ENCODE peak calls at places on chromosomes 12 and 14, in six cellular contexts. A, S, K, O, U and E are unnamed samples.

GRCh38 chr12:132806857-132807256 is 21.8 kb downstream of the GOLGA3 start:
- DNase-seq in O (no peak), U (no peak), A (no peak), K (no peak), S (no peak), E (no peak)

GRCh38 chr12:47992776-47993175 is 11.5 kb downstream of the COL2A1 start:
- DNase-seq in K (no peak), U (no peak), O (no peak), S (no peak), A (no peak), E (no peak)

GRCh38 chr14:49586673-49587460 is 687 bp upstream of the RPS29 start:
- DNase-seq in O (peak), U (peak), K (peak), A (peak), S (peak), E (peak)

GRCh38 chr12:85457026-85457425 is 177.0 kb downstream of the ALX1 start:
- DNase-seq in K (no peak), O (no peak), S (no peak), U (no peak), A (no peak), E (no peak)

GRCh38 chr14:59139324-59139723 is 49.1 kb upstream of the DAAM1 start:
- DNase-seq in A (no peak), U (no peak), K (no peak), O (no peak), S (no peak), E (no peak)

GRCh38 chr12:20451759-20452158 is 83.4 kb downstream of the PDE3A start:
- DNase-seq in A (no peak), U (no peak), S (no peak), K (no peak), O (no peak), E (no peak)

GRCh38 chr12:52634266-52635056 is 16.1 kb upstream of the KRT73 start:
- DNase-seq in A (peak), S (no peak), K (no peak), U (no peak), O (no peak), E (no peak)

GRCh38 chr14:62179367-62180018 is 417.3 kb downstream of the SNAPC1 start:
- DNase-seq in K (no peak), S (peak), A (peak), O (peak), U (peak), E (no peak)

GRCh38 chr12:102043928-102044327 is 17.9 kb downstream of the WASHC3 start:
- DNase-seq in K (no peak), U (no peak), O (no peak), S (peak), A (no peak), E (no peak)

GRCh38 chr12:43198608-43199007 is 353.4 kb downstream of the ADAMTS20 start:
- DNase-seq in S (no peak), U (no peak), A (no peak), K (no peak), O (no peak), E (no peak)

GRCh38 chr14:105487986-105488777 is 1.5 kb downstream of the CRIP1 start:
- DNase-seq in S (no peak), O (no peak), K (peak), A (no peak), U (no peak), E (no peak)

GRCh38 chr14:52003324-52003723 is 14.0 kb downstream of the RTRAF start:
- DNase-seq in O (no peak), A (no peak), U (no peak), S (no peak), K (no peak), E (no peak)

GRCh38 chr14:104528496-104528895 is 51.1 kb upstream of the C14orf180 start:
- DNase-seq in U (no peak), K (no peak), S (no peak), A (no peak), O (no peak), E (no peak)

GRCh38 chr12:120955232-120955631 is 23.1 kb upstream of the HNF1A start:
- DNase-seq in O (no peak), K (no peak), U (no peak), S (no peak), A (no peak), E (no peak)

GRCh38 chr12:81167694-81168093 is 89.8 kb downstream of the ACSS3 start:
- DNase-seq in O (peak), A (no peak), K (no peak), S (no peak), U (no peak), E (no peak)

GRCh38 chr14:100536721-100537700 is 50.2 kb downstream of the BEGAIN start:
- DNase-seq in K (no peak), U (no peak), S (no peak), O (no peak), A (no peak), E (no peak)

GRCh38 chr12:76921891-76922664 is 43.3 kb upstream of the CSRP2 start:
- DNase-seq in S (no peak), U (no peak), A (no peak), K (no peak), O (no peak), E (no peak)

GRCh38 chr12:79127268-79127895 is 262.8 kb downstream of the SYT1 start:
- DNase-seq in O (peak), S (no peak), A (no peak), U (no peak), K (no peak), E (peak)

GRCh38 chr12:31267966-31268365 is 58.0 kb downstream of the SINHCAF start:
- DNase-seq in U (no peak), K (no peak), S (no peak), O (no peak), A (no peak), E (no peak)

GRCh38 chr14:36952702-36953101 is 219.7 kb downstream of the SLC25A21 start:
- DNase-seq in O (no peak), S (no peak), K (no peak), U (no peak), A (no peak), E (no peak)

GRCh38 chr12:122893208-122894151 is 2.4 kb downstream of the VPS37B start:
- DNase-seq in U (no peak), O (no peak), S (no peak), A (no peak), K (no peak), E (no peak)

GRCh38 chr12:103801709-103802585 is 39.1 kb downstream of the NT5DC3 start:
- DNase-seq in U (no peak), O (no peak), K (no peak), A (no peak), S (no peak), E (peak)

GRCh38 chr12:47717046-47717442 is 8.2 kb downstream of the ENDOU start:
- DNase-seq in U (no peak), S (no peak), K (no peak), A (no peak), O (no peak), E (no peak)

GRCh38 chr12:93174048-93174447 is 203.7 kb upstream of the NUDT4 start:
- DNase-seq in A (no peak), K (no peak), S (no peak), O (peak), U (no peak), E (no peak)

GRCh38 chr12:80580254-80580653 is 127.2 kb upstream of the MYF6 start:
- DNase-seq in K (no peak), O (peak), U (no peak), A (no peak), S (no peak), E (no peak)

GRCh38 chr12:45730842-45731336 is 1.4 kb downstream of the ARID2 start:
- DNase-seq in U (no peak), O (no peak), S (peak), K (no peak), A (no peak), E (no peak)

GRCh38 chr12:74624206-74624605 is 86.6 kb downstream of the ATXN7L3B start:
- DNase-seq in K (no peak), O (no peak), A (no peak), S (no peak), U (no peak), E (no peak)

GRCh38 chr12:57069522-57069921 is 9.1 kb downstream of the NEMP1 start:
- DNase-seq in S (peak), A (peak), U (peak), O (peak), K (peak), E (peak)

GRCh38 chr12:587132-587531 is 76.1 kb downstream of the NINJ2 start:
- DNase-seq in A (no peak), K (no peak), O (no peak), S (no peak), U (no peak), E (no peak)

GRCh38 chr14:62983821-62984220 is 61.4 kb downstream of the KCNH5 start:
- DNase-seq in U (no peak), K (no peak), A (no peak), S (no peak), O (no peak), E (no peak)

GRCh38 chr12:30796891-30797371 is 42.2 kb upstream of the CAPRIN2 start:
- DNase-seq in A (no peak), U (peak), O (no peak), K (no peak), S (no peak), E (no peak)

GRCh38 chr12:52442600-52443061 is 8.5 kb upstream of the KRT75 start:
- DNase-seq in K (no peak), O (peak), A (peak), U (peak), S (no peak), E (peak)

GRCh38 chr14:91229743-91230200 is 14.7 kb downstream of the GPR68 start:
- DNase-seq in U (no peak), A (no peak), K (peak), O (peak), S (peak), E (no peak)

GRCh38 chr12:104998423-104999346 is 12.6 kb downstream of the NOPCHAP1 start:
- DNase-seq in S (no peak), K (no peak), U (peak), A (no peak), O (no peak), E (no peak)

GRCh38 chr14:65357091-65357490 is 55.4 kb upstream of the FUT8 start:
- DNase-seq in O (no peak), K (no peak), U (no peak), S (peak), A (no peak), E (no peak)

GRCh38 chr12:26803552-26803951 is 29.4 kb downstream of the ITPR2 start:
- DNase-seq in A (no peak), K (no peak), U (no peak), O (peak), S (no peak), E (no peak)

GRCh38 chr14:102996941-102997340 is 60.4 kb downstream of the CDC42BPB start:
- DNase-seq in U (no peak), K (no peak), A (no peak), S (no peak), O (no peak), E (no peak)

DNA sequence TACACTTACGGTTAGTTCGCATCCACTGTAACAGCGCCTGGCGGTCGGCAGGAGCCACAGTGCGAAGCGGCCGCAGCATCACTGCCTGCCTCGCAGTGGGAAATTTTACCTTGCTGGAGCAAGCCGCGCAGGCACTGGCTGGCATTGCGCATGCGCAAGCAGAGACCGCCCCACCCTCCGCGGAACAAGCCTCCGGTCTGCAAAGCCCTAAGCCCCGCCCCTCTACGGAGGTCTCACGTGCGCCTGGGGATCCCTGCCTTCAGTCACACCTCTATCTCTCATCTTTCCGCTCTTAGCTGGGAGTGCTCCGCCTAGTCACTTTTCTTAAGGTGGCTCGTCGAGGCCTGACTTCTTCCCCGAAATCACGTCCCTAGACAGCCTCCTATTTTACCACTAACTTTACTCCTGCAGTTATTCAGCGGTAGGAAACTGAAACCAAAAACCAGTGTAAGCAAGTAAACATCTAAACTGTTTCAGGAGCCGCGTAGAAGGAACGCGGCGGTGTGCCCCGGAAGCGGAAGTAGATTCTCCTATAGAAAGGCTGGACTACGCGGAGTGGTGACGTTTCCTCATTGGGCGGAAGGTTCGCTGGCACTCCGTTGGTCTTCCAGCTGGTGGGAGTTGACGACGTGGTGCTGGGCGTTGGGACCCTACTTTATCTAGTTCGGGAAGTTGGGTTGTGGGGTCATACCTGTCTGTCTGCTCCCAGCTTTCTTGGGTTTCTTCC is at the start of gene SRP54:
- DNase-seq in K (peak), U (peak), S (peak), O (peak), A (peak), E (peak)
- TF ChIP-seq CTCF in K (no peak), U (no peak), S (no peak), O (peak), A (peak), E (no peak)

DNA sequence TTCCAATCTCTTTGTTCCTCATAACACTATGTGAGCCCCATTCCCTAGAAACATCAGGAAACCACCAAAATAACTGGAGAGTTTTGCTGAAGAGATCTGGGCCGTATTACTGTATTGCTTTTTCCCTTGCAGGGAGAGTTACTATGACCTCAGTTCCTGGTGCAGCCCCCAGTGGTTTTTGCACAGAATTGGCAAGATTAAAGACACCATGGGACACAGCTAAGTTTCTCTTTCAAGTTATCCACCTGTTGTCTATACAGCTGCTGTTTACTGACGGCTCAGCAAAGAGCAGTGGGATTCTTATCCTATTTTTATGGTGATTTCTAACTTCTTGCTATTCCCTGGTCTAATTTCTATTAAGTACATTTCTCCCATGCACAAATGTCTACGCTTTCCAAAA is 77.1 kb upstream of the SLC35F4 start:
- DNase-seq in S (no peak), O (no peak), U (no peak), A (no peak), K (no peak), E (no peak)
- TF ChIP-seq CTCF in S (no peak), O (no peak), U (no peak), A (no peak), K (no peak), E (no peak)

DNA sequence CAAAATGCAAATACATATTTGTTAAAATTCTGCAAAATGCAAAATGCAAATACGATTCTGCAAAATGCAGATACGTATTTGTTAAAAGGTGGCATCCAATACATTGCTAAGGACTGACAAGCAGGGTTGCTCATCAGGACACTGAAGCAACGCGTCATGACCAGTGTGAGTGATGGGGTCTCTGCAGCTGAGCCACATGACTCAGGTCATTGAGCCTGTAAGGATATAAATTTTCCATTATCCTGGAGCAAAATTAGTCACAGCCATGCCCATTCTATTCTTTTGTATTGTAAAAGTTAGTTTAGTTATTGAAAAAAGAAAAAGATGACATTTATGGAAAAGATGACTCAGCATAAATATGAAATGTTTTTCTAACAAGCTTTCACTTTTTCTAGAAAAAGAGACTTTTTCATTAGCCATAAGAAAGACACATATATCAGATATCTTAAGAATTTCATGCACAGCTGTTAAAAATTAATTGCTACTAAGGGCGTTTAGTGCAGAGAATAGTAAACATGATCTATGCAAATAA is 268.0 kb upstream of the TMEM132C start:
- DNase-seq in K (no peak), S (no peak), U (no peak), O (no peak), A (no peak), E (no peak)
- TF ChIP-seq CTCF in K (no peak), S (no peak), U (no peak), O (no peak), A (no peak), E (no peak)

DNA sequence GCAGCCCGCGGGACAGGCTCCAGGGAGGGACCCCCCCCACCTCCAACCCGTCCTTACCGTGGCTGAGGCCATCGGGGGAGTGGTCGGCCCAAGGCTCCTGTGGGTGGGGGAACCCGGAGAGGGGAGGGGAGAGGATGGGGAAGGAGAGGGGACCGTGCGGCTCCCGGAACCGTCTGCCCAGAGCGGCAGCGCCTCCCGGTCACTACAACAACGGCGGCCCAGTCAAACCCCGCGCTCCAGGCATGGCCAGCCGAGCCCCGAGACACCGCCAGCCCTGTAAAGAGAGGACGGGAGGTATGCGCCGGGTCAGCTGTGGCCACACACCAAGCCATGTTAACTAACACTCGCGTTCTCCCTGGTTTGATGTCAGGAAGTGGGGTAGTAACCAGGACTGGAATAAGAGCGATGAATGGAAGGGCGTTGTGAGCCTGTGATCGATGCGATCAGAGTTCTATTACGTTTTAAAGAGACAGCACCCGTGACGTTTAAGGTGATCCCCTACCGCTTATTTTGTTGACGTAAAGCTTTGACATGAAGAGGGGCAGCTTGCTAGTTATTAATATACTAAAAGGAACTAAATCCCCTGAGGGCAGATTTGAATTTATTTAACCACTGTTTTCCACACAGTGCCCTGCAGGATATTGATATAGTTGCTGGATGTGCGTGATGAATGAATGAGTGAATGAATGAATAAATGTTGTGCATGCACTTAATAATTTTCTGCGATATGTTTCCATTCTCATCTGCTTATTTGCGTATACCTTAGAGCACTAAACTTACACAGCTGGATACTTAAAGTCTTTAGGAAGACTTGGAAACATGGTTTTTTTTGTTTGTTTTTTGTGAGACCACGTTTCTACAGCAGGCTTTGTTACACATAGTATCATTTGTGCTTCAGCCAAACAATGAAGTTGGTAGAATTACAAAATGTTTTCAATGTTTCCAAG is at the start of gene POC1B:
- DNase-seq in A (peak), K (peak), S (peak), O (peak), U (peak), E (peak)
- TF ChIP-seq CTCF in A (peak), K (no peak), S (no peak), O (no peak), U (no peak), E (no peak)

GRCh38 chr14:67487937-67488893 is at the start of gene TMEM229B:
- DNase-seq in S (peak), U (no peak), A (no peak), K (peak), O (no peak), E (no peak)
- TF ChIP-seq CTCF in S (no peak), U (no peak), A (no peak), K (no peak), O (no peak), E (no peak)

GRCh38 chr12:110699591-110700445 is 10.9 kb upstream of the HVCN1 start:
- DNase-seq in A (peak), O (no peak), S (peak), K (no peak), U (no peak), E (no peak)
- TF ChIP-seq CTCF in A (no peak), O (no peak), S (peak), K (no peak), U (no peak), E (peak)